ENCODE peak calls at places on chromosomes 3 and 15, in ten cellular contexts. C is left ventricle myocardium inferior; L is suprapubic skin; N is fibroblast of lung; S is breast epithelium; K is heart left ventricle; V is CD4-positive, alpha-beta memory T cell; U is psoas muscle; X is Peyer's patch; B is ovary. F is an unnamed sample. For H3K36me3 and H3K4me1, the result is how much of the 10 kb centered on the place peaks cover.

GRCh38 chr15:96042734-96043224 is 287.7 kb upstream of the NR2F2 start:
- DNase-seq in C (no peak), L (no peak), N (no peak), S (no peak), K (no peak), V (no peak), U (no peak), X (no peak), B (no peak), F (no peak)

GRCh38 chr3:170178631-170179030 is 2.9 kb downstream of the PHC3 start:
- DNase-seq in C (no peak), L (no peak), N (no peak), S (no peak), K (no peak), V (peak), U (no peak), X (no peak), B (no peak), F (no peak)

GRCh38 chr3:134847349-134847748 is 52.3 kb downstream of the EPHB1 start:
- DNase-seq in C (no peak), L (peak), N (no peak), S (no peak), K (no peak), V (no peak), U (no peak), X (no peak), B (no peak), F (no peak)

GRCh38 chr15:77012868-77013267 is 17.9 kb downstream of the PSTPIP1 start:
- DNase-seq in C (no peak), L (no peak), N (no peak), S (no peak), K (no peak), V (peak), U (peak), X (no peak), B (no peak), F (no peak)

GRCh38 chr15:59828871-59829270 is 139.8 kb upstream of the BNIP2 start:
- DNase-seq in C (no peak), L (no peak), N (no peak), S (no peak), K (no peak), V (no peak), U (no peak), X (no peak), B (no peak), F (no peak)

GRCh38 chr3:43866529-43867353 is 176.0 kb downstream of the ABHD5 start:
- DNase-seq in C (no peak), L (peak), N (peak), S (no peak), K (no peak), V (no peak), U (no peak), X (no peak), B (no peak), F (no peak)

GRCh38 chr3:174495928-174496327 is 363.2 kb upstream of the NAALADL2 start:
- DNase-seq in C (no peak), L (no peak), N (peak), S (no peak), K (no peak), V (no peak), U (no peak), X (no peak), B (no peak), F (peak)

GRCh38 chr3:142563491-142563997 is 15.0 kb downstream of the ATR start:
- DNase-seq in C (no peak), L (no peak), N (no peak), S (no peak), K (no peak), V (no peak), U (no peak), X (no peak), B (no peak), F (no peak)

GRCh38 chr3:136994772-136995516 is 37.2 kb downstream of the IL20RB start:
- DNase-seq in C (peak), L (peak), N (peak), S (peak), K (peak), V (no peak), U (peak), X (peak), B (peak), F (no peak)

GRCh38 chr3:59191651-59192050 is 141.8 kb upstream of the CFAP20DC start:
- DNase-seq in C (no peak), L (no peak), N (peak), S (no peak), K (no peak), V (no peak), U (no peak), X (no peak), B (no peak), F (no peak)

GRCh38 chr3:150675587-150675986 is 28.1 kb downstream of the ERICH6 start:
- DNase-seq in C (no peak), L (no peak), N (no peak), S (no peak), K (no peak), V (no peak), U (no peak), X (no peak), B (no peak), F (no peak)

GRCh38 chr15:96186105-96186504 is 144.4 kb upstream of the NR2F2 start:
- DNase-seq in C (no peak), L (no peak), N (no peak), S (no peak), K (no peak), V (no peak), U (no peak), X (no peak), B (no peak), F (no peak)

GRCh38 chr3:134807189-134807588 is 12.1 kb downstream of the EPHB1 start:
- DNase-seq in C (no peak), L (no peak), N (no peak), S (no peak), K (no peak), V (no peak), U (no peak), X (no peak), B (no peak), F (no peak)

GRCh38 chr15:39770748-39771689 is 11.6 kb downstream of the FSIP1 start:
- DNase-seq in C (no peak), L (no peak), N (peak), S (no peak), K (no peak), V (no peak), U (no peak), X (no peak), B (no peak), F (no peak)

GRCh38 chr15:69914960-69915359 is 182.8 kb downstream of the TLE3 start:
- DNase-seq in C (no peak), L (no peak), N (no peak), S (no peak), K (no peak), V (no peak), U (no peak), X (no peak), B (no peak), F (no peak)

GRCh38 chr3:182795383-182795782 is 2.1 kb downstream of the ATP11B start:
- DNase-seq in C (no peak), L (no peak), N (peak), S (no peak), K (no peak), V (peak), U (no peak), X (no peak), B (no peak), F (no peak)

GRCh38 chr3:182792901-182793662 is at the start of gene ATP11B:
- DNase-seq in C (peak), L (peak), N (peak), S (peak), K (peak), V (peak), U (peak), X (peak), B (peak), F (peak)

GRCh38 chr3:182794806-182795369 is 1.6 kb downstream of the ATP11B start:
- DNase-seq in C (no peak), L (no peak), N (no peak), S (no peak), K (no peak), V (no peak), U (no peak), X (no peak), B (no peak), F (no peak)

GRCh38 chr3:182793663-182794454 is 555 bp downstream of the ATP11B start:
- DNase-seq in C (peak), L (no peak), N (peak), S (no peak), K (peak), V (peak), U (peak), X (peak), B (peak), F (peak)

DNA sequence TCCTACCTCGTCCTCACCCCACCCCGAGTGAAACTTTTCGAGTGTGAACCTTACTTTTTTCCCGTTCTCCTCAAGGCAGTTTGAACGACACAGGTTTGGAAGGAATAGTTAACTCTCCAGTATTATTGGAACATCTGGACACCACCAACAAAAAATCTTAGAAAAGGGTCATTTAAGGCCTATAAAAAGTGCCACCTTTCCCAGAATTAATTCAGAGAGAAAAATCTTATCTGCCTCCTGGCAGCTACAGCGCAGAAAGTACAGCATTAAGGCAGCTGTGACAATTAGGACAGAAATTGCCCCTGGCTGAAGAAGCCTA is 1.1 kb downstream of the ATP11B start:
- DNase-seq in C (no peak), L (no peak), N (no peak), S (no peak), K (no peak), V (no peak), U (no peak), X (no peak), B (no peak), F (no peak)
- H3K36me3 ChIP-seq in C (under half), L (under half), N (under half), S (under half), K (under half), V (under half), U (under half), X (under half), B (under half), F (under half)

DNA sequence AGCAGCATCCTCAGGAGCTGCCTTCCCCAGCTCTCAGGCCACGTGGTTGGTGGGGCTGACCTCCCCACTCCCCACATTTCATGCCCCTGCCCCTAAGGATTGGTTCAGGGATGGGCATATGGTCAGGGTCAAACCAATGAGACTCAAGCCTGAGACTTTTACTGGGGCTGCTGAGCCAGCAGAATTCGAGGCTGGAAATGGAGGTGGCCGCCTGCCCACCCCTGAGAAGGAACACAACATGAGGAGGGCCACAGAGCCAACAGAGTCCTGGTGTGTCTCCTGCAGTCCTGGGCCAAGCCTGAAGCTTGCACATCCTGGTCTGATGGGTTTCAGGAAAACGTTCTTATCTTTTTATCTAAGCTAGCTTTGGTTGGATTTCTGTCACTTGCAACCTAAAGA is 5.9 kb downstream of the EHD4 start:
- DNase-seq in C (no peak), L (peak), N (no peak), S (no peak), K (no peak), V (no peak), U (no peak), X (no peak), B (no peak), F (no peak)
- H3K4me1 ChIP-seq in C (half or more), L (half or more), N (under half), S (under half), K (under half), V (half or more), U (under half), X (under half), B (under half), F (under half)

GRCh38 chr3:196763179-196763578 is 23.5 kb downstream of the PAK2 start:
- DNase-seq in C (no peak), L (no peak), N (no peak), S (no peak), K (no peak), V (no peak), U (no peak), X (no peak), B (no peak), F (no peak)
- H3K36me3 ChIP-seq in C (under half), L (under half), N (under half), S (under half), K (under half), V (under half), U (under half), X (under half), B (under half), F (under half)

GRCh38 chr3:66394261-66395249 is 106.3 kb downstream of the LRIG1 start:
- DNase-seq in C (no peak), L (peak), N (peak), S (no peak), K (no peak), V (no peak), U (peak), X (peak), B (no peak), F (no peak)
- H3K4me1 ChIP-seq in C (half or more), L (under half), N (under half), S (under half), K (under half), V (half or more), U (under half), X (under half), B (under half), F (under half)

GRCh38 chr3:71784201-71784913 is 591 bp downstream of the PROK2 start:
- DNase-seq in C (no peak), L (no peak), N (no peak), S (no peak), K (no peak), V (peak), U (no peak), X (no peak), B (no peak), F (no peak)

GRCh38 chr3:71780430-71780829 is 4.5 kb downstream of the PROK2 start:
- DNase-seq in C (no peak), L (no peak), N (no peak), S (no peak), K (no peak), V (no peak), U (no peak), X (no peak), B (no peak), F (no peak)

GRCh38 chr3:71778353-71778752 is 6.6 kb downstream of the PROK2 start:
- DNase-seq in C (no peak), L (no peak), N (no peak), S (no peak), K (no peak), V (no peak), U (no peak), X (no peak), B (no peak), F (no peak)

GRCh38 chr3:71776543-71776942 is 8.4 kb downstream of the PROK2 start:
- DNase-seq in C (no peak), L (no peak), N (no peak), S (no peak), K (no peak), V (no peak), U (no peak), X (no peak), B (no peak), F (no peak)

GRCh38 chr3:71779674-71780377 is 5.1 kb downstream of the PROK2 start:
- DNase-seq in C (no peak), L (no peak), N (no peak), S (no peak), K (no peak), V (no peak), U (no peak), X (no peak), B (no peak), F (no peak)
- H3K36me3 ChIP-seq in C (under half), L (under half), N (under half), S (under half), K (under half), V (under half), U (under half), X (under half), B (under half), F (under half)

GRCh38 chr3:41290736-41291135 is 91.4 kb downstream of the CTNNB1 start:
- DNase-seq in C (no peak), L (no peak), N (peak), S (no peak), K (no peak), V (no peak), U (no peak), X (no peak), B (no peak), F (no peak)

GRCh38 chr3:41288785-41289184 is 89.5 kb downstream of the CTNNB1 start:
- DNase-seq in C (no peak), L (no peak), N (no peak), S (no peak), K (no peak), V (no peak), U (no peak), X (no peak), B (no peak), F (no peak)

GRCh38 chr3:41286305-41286704 is 87.0 kb downstream of the CTNNB1 start:
- DNase-seq in C (no peak), L (no peak), N (no peak), S (no peak), K (no peak), V (no peak), U (no peak), X (no peak), B (no peak), F (no peak)

GRCh38 chr3:41293169-41293681 is 93.9 kb downstream of the CTNNB1 start:
- DNase-seq in C (no peak), L (no peak), N (no peak), S (no peak), K (no peak), V (no peak), U (no peak), X (no peak), B (no peak), F (no peak)

GRCh38 chr3:41290306-41290705 is 91.0 kb downstream of the CTNNB1 start:
- DNase-seq in C (no peak), L (no peak), N (no peak), S (no peak), K (no peak), V (no peak), U (no peak), X (no peak), B (no peak), F (no peak)
- H3K4me1 ChIP-seq in C (under half), L (under half), N (under half), S (under half), K (under half), V (under half), U (under half), X (under half), B (under half), F (under half)

GRCh38 chr3:124974691-124975090 is 40.1 kb upstream of the MUC13 start:
- DNase-seq in C (no peak), L (no peak), N (no peak), S (no peak), K (no peak), V (no peak), U (no peak), X (no peak), B (no peak), F (no peak)
- H3K36me3 ChIP-seq in C (half or more), L (half or more), N (under half), S (under half), K (half or more), V (under half), U (half or more), X (under half), B (under half), F (under half)

GRCh38 chr3:196217307-196218154 is 1.2 kb downstream of the SLC51A start:
- DNase-seq in C (no peak), L (no peak), N (no peak), S (no peak), K (no peak), V (no peak), U (no peak), X (no peak), B (no peak), F (no peak)

GRCh38 chr3:196219970-196220311 is 3.6 kb downstream of the SLC51A start:
- DNase-seq in C (no peak), L (no peak), N (no peak), S (no peak), K (no peak), V (no peak), U (no peak), X (no peak), B (peak), F (no peak)

GRCh38 chr3:196219194-196219969 is 3.0 kb downstream of the SLC51A start:
- DNase-seq in C (peak), L (no peak), N (peak), S (no peak), K (peak), V (peak), U (peak), X (no peak), B (peak), F (peak)

GRCh38 chr3:196216681-196217211 is 412 bp downstream of the SLC51A start:
- DNase-seq in C (no peak), L (peak), N (no peak), S (no peak), K (no peak), V (no peak), U (no peak), X (no peak), B (no peak), F (no peak)

DNA sequence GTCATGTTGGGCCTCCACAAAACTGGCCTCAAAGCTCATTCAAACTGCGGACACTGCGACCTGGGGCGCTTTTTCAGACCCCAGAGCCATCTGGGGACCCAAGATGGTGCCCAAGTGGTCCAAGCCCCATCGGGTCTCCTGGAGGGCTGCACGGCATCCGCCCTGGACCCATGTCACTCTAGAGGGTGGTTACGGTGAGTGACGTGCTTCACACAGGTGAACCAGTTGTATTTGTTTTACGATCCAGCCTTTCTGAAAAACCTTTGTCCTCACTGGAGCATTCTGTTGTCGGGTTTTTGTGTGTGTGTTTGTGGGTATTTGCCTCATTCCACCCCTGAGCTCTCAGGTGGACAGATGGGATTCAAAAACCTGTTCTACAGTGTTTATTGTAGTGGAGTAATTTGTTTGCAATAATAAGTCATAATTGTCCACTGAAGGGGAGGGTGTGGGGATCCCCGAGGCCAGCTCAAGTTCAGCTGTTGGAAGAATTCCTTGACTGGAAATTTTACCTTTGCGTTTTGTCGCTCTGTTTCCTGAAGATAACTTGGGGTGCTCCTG is 1.9 kb downstream of the SLC51A start:
- DNase-seq in C (no peak), L (no peak), N (no peak), S (no peak), K (no peak), V (no peak), U (no peak), X (no peak), B (no peak), F (no peak)
- H3K4me1 ChIP-seq in C (under half), L (under half), N (under half), S (under half), K (under half), V (under half), U (under half), X (under half), B (under half), F (under half)

F was measured in SJCRH30.